ENCODE peak calls at places on chromosome 19, in five cellular contexts. F, C, O, B and U are unnamed samples.

GRCh38 chr19:1251233-1251502 is 2.8 kb downstream of the MIDN start:
- DNase-seq in O (peak), B (no peak), F (peak), C (no peak), U (peak)

GRCh38 chr19:35460608-35461007 is 12.6 kb downstream of the FFAR2 start:
- DNase-seq in C (no peak), B (no peak), O (no peak), F (no peak), U (no peak)

GRCh38 chr19:38513762-38514167 is 80.3 kb downstream of the RYR1 start:
- DNase-seq in F (no peak), C (no peak), B (no peak), O (no peak), U (no peak)

GRCh38 chr19:6250909-6251308 is 28.9 kb downstream of the MLLT1 start:
- DNase-seq in C (peak), O (no peak), F (no peak), B (no peak), U (no peak)

GRCh38 chr19:44113784-44114390 is 688 bp downstream of the ZNF225 start:
- DNase-seq in C (no peak), F (peak), B (peak), O (peak), U (peak)

GRCh38 chr19:42270346-42271044 is 1.4 kb downstream of the CIC start:
- DNase-seq in O (peak), F (no peak), C (peak), B (peak), U (no peak)

GRCh38 chr19:43768273-43769050 is 12.3 kb downstream of the KCNN4 start:
- DNase-seq in B (no peak), O (peak), F (no peak), C (no peak), U (no peak)

GRCh38 chr19:3494559-3494958 is 5.9 kb downstream of the DOHH start:
- DNase-seq in B (no peak), C (no peak), F (no peak), O (no peak), U (no peak)

GRCh38 chr19:10286803-10287737 is at the start of gene ICAM4:
- DNase-seq in B (no peak), O (peak), F (peak), C (peak), U (no peak)

DNA sequence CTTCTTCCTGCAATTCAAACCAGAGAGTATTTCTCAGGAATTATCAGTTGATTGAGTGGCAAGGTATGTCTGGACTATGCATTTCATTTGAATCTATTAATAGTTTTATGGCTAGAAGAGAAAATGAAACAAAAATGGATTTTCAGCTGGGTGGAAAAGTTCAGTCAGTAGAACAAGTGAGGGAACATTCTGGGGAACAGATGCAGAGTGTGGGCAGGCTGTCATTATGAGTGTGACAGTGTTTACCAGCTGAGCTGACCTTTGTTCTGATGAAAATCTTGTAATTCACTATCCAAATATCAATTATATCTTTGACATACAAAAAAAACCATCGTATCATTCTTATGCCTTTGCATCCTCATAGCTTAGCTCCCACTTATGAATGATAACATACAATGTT is 2.6 kb upstream of the CLC start:
- DNase-seq in F (no peak), O (no peak), B (no peak), C (no peak), U (no peak)
- TF ChIP-seq CTCF in F (no peak), O (no peak), B (no peak), C (no peak), U (no peak)

GRCh38 chr19:31461814-31462539 is 112.7 kb upstream of the TSHZ3 start:
- DNase-seq in B (no peak), O (no peak), C (no peak), F (no peak), U (no peak)

DNA sequence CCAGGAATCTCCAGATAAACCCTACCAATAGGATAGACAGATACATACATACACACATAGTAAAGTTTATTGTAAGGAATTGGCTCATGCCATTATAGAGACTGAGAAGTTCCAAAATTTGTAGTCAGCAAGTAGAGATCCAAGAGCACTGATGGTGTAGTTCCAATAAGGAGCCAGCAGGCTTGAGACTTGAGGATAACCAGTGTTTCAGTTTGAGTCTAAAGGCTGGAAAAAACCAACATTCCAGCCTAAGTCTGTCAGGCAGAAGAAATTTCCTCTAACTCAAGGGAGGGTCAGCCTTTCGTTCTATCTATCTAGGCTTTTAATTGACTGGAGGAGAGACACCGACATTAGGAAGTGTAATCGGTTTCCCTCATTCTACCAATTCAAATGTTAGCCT is 110.2 kb upstream of the TSHZ3 start:
- DNase-seq in C (no peak), O (no peak), F (no peak), B (no peak), U (no peak)
- TF ChIP-seq CTCF in C (no peak), O (no peak), F (no peak), B (no peak), U (peak)

GRCh38 chr19:48190288-48191284 is 20.1 kb downstream of the ZSWIM9 start:
- DNase-seq in B (no peak), C (no peak), F (peak), O (peak), U (peak)
- TF ChIP-seq CTCF in B (no peak), C (no peak), F (peak), O (peak), U (no peak)

DNA sequence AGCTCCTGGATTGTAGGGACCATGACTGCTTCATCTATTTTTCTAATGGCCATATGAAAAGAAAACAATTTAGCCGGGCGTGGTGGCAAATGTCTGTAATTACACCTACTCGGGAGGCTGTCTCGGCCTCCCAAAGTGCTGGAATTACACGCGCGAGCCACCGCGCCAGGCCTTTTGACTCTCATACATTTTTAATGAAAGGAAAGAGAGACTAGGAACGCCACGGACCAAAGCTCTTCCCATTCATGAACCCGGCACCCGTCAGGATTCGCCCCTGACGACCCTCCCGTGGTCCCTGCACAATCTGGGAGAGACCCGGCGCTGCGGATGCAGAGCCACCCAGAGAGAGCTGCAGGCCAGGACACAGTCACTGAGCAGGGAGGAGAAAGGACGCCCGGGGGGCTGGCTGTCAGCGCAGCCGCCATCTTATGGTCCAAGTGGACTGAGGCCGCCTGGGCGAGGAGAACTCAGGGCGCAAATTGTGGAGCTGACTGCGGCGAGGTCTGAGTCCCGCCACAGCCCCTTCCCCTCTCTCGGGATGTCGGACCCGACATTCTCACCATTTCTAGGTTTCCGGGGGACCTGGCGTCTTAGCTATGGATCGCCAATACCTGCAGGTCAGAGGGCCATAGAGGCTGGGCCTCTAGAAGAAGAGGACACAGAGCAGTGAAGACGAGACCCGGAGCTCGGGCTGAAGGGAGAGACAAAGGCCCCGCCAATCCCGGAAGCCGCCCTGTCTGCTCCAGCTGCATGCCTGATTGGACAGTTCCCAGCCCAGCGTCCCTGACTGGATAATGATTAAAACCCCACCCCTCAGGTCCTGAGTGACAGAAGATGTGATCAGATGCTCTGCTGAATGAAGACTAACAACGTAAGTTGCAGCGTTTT is at the start of gene ZNF681:
- DNase-seq in F (peak), O (peak), B (peak), C (peak), U (peak)
- TF ChIP-seq CTCF in F (peak), O (no peak), B (no peak), C (no peak), U (peak)

DNA sequence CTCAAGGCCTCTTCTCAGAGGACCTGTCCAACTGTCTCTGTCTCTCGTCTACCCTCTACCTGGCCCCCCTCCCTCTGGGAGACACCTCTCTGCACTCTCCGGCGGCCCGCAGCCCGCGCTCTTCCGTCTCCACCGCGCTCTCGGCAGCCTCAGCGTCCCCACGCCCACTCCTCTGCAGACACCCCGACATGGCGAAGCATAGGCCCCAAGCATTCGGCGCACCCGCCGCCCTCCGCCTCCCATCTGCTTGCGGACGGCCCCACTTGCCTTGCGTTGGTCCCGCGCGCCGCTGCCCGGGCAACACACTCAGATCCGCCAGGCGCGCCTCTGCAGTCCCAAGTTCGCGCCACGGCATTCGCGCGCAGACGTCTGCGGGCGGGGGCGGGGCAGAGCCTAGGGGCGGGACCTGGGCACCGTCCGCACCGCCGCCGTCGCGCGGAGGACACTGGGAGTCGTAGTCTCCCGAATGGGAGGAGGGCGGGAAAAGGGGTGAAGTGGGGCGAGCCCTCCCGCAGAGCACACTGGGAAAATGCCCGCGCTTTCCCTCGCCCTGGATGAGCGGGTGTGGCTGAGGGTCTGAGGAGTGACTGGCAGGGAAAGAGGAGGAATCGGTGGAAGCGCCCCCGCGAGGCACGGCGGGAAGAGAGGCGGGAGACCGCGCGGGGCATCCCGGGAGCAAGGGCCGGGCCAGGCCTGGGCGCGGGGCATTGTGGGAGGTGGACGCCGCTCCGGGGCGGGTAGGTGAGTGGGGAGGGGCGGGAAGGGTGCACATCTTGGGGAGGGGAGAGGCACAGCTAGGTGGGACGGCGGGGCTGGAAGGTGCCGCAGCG is at the start of the genes LIG1 and ZSWIM9:
- DNase-seq in O (peak), C (peak), F (peak), B (peak), U (peak)
- TF ChIP-seq CTCF in O (no peak), C (peak), F (no peak), B (no peak), U (no peak)

DNA sequence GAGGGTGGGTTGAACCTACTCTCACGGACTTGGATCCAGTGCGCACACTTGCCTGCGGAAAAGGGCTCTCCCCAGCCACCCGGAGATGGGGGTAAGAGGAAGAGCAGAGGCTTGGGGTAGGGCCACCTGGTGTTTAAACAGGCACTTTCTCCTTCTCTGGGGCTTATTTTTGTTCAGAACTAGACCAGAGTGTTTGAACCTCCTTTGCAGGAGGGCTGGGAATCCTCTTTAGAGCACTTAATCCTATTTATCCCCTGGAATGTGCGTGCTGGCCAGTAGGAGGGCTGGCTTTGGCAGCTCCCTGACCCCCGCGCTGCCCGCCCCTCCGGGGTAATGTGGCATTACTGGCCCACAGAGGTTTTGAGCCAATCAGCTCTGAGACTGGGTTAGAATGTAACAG is 2.0 kb downstream of the RGS9BP start:
- DNase-seq in F (peak), O (no peak), B (no peak), C (no peak), U (no peak)
- TF ChIP-seq CTCF in F (no peak), O (no peak), B (no peak), C (no peak), U (no peak)

GRCh38 chr19:29263305-29264080 is 50.5 kb upstream of the UQCRFS1 start:
- DNase-seq in F (peak), C (no peak), O (peak), B (no peak), U (peak)
- TF ChIP-seq CTCF in F (peak), C (peak), O (peak), B (no peak), U (peak)

DNA sequence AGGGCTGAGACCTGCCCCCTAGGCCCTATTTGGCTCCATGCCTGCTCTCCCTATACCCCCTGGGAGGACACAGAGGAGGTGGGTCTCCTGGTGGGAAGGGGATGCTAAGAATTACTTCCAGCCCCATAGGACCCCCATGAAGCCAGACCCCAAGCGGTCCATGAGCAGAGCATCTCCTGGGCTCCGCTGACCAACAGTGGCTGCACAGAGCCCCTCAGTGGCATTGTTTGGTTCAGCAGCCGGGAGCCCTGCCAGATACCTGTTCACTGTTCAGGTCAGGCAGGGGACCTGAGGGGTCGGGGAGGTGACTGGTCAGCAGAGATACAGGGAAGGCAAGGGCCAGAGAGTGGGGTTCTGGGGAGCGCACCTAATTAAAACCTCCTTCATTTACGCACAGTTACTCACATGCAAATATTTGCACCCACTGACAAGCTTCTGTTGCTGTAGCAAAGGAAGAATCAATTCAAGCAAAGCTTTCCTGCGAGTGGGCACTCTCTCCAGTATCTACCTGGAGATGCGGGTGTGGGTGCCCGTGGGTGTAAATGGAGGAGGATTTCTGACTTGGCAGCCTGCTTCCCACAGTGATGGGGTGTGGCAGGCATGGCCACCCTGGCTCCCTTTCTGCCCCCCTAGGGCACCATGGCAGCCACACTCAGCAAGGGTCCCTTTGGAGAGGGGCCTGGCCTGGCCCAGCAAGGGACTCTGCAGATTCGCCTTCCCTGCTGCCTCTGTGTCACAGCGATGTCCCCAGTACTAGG is 83.5 kb downstream of the CHST8 start:
- DNase-seq in O (no peak), F (no peak), B (no peak), C (no peak), U (no peak)
- TF ChIP-seq CTCF in O (no peak), F (no peak), B (no peak), C (no peak), U (no peak)